ENCODE peak calls at places on chromosomes 3 and 15, in five cellular contexts. P is cardiac muscle cell, O is IMR-90, E is A549, B is fibroblast of villous mesenchyme. X is an unnamed sample.

GRCh38 chr3:152477422-152477821 is 208.7 kb downstream of the MBNL1 start:
- DNase-seq in P (no peak), B (no peak), E (no peak), O (peak), X (peak)

GRCh38 chr15:31457631-31458526 is 131.2 kb downstream of the KLF13 start:
- DNase-seq in P (no peak), E (peak), B (peak), O (peak), X (peak)

GRCh38 chr15:100295939-100296338 is 45.8 kb downstream of the ADAMTS17 start:
- DNase-seq in B (no peak), P (no peak), O (no peak), E (no peak), X (no peak)

GRCh38 chr15:96417760-96418130 is 87.2 kb downstream of the NR2F2 start:
- DNase-seq in O (no peak), P (no peak), E (no peak), B (no peak), X (no peak)

GRCh38 chr3:89586676-89587075 is 479.3 kb downstream of the EPHA3 start:
- DNase-seq in E (no peak), B (no peak), O (no peak), P (no peak), X (no peak)

GRCh38 chr3:127953092-127953491 is 38.1 kb downstream of the KBTBD12 start:
- DNase-seq in P (no peak), B (no peak), O (peak), E (no peak), X (no peak)

GRCh38 chr15:87354661-87355410 is 901.7 kb downstream of the NTRK3 start:
- DNase-seq in E (no peak), P (no peak), B (peak), O (peak), X (peak)

GRCh38 chr3:184635126-184635525 is 73.5 kb downstream of the EPHB3 start:
- DNase-seq in E (no peak), O (no peak), P (peak), B (no peak), X (no peak)

GRCh38 chr3:156416846-156417581 is 137.9 kb downstream of the SSR3 start:
- DNase-seq in O (no peak), B (peak), P (no peak), E (no peak), X (no peak)

GRCh38 chr3:163939926-163940325 is 1138.4 kb downstream of the SI start:
- DNase-seq in O (no peak), B (no peak), E (no peak), P (no peak), X (peak)

GRCh38 chr3:102885289-102885688 is 450.5 kb downstream of the ZPLD1 start:
- DNase-seq in B (no peak), E (no peak), P (no peak), O (no peak), X (no peak)

GRCh38 chr3:183492849-183493179 is 62.7 kb downstream of the KLHL6 start:
- DNase-seq in B (no peak), E (no peak), O (peak), P (no peak), X (no peak)

GRCh38 chr15:62999923-63000484 is 42.5 kb upstream of the TPM1 start:
- DNase-seq in P (no peak), E (no peak), B (no peak), O (no peak), X (no peak)

GRCh38 chr3:63798873-63799272 is 20.2 kb upstream of the C3orf49 start:
- DNase-seq in B (no peak), O (no peak), P (no peak), E (no peak), X (no peak)

GRCh38 chr15:38896652-38897051 is 332.0 kb upstream of the RASGRP1 start:
- DNase-seq in O (no peak), E (no peak), P (no peak), B (no peak), X (no peak)

GRCh38 chr15:34374816-34375215 is 7.8 kb upstream of the LPCAT4 start:
- DNase-seq in E (no peak), P (no peak), O (no peak), B (no peak), X (no peak)

GRCh38 chr3:38118421-38119247 is 18.3 kb downstream of the ACAA1 start:
- DNase-seq in P (no peak), O (no peak), E (no peak), B (no peak), X (no peak)

GRCh38 chr3:40899286-40899712 is 300.0 kb upstream of the CTNNB1 start:
- DNase-seq in P (no peak), O (no peak), B (no peak), E (peak), X (no peak)

GRCh38 chr3:353191-353739 is 156.7 kb downstream of the CHL1 start:
- DNase-seq in O (no peak), B (no peak), E (no peak), P (no peak), X (no peak)

GRCh38 chr3:34886443-34886842 is 752.9 kb upstream of the ARPP21 start:
- DNase-seq in E (no peak), B (no peak), P (no peak), O (no peak), X (no peak)

GRCh38 chr3:139939681-139940190 is 4.8 kb downstream of the CLSTN2 start:
- DNase-seq in E (no peak), B (no peak), O (no peak), P (no peak), X (no peak)

GRCh38 chr3:52053307-52054304 is 2.8 kb downstream of the DUSP7 start:
- DNase-seq in O (peak), P (no peak), E (no peak), B (peak), X (peak)

GRCh38 chr3:122427857-122428471 is 12.1 kb upstream of the WDR5B start:
- DNase-seq in E (no peak), B (no peak), O (no peak), P (no peak), X (peak)

GRCh38 chr15:99731336-99732267 is 1.6 kb downstream of the LYSMD4 start:
- DNase-seq in P (no peak), E (no peak), O (no peak), B (no peak), X (no peak)

GRCh38 chr15:74505837-74506514 is 35.0 kb upstream of the ARID3B start:
- DNase-seq in E (no peak), O (peak), B (no peak), P (no peak), X (peak)

GRCh38 chr3:99499235-99499798 is 139.1 kb upstream of the COL8A1 start:
- DNase-seq in O (peak), B (peak), E (peak), P (peak), X (peak)

GRCh38 chr15:85016275-85016674 is 34.6 kb downstream of the PDE8A start:
- DNase-seq in O (no peak), E (no peak), B (no peak), P (no peak), X (no peak)

GRCh38 chr3:114363554-114364202 is 69.8 kb downstream of the TIGIT start:
- DNase-seq in P (no peak), O (peak), E (peak), B (peak), X (peak)

GRCh38 chr15:41903782-41904181 is 9.9 kb upstream of the SPTBN5 start:
- DNase-seq in B (no peak), O (no peak), E (no peak), P (no peak), X (no peak)

GRCh38 chr3:9951962-9952805 is at the start of gene PRRT3:
- DNase-seq in O (peak), P (peak), B (no peak), E (peak), X (peak)

GRCh38 chr3:58824285-58824684 is 157.7 kb upstream of the FAM3D start:
- DNase-seq in B (peak), P (peak), O (peak), E (peak), X (peak)

GRCh38 chr3:98445949-98446406 is 17.0 kb upstream of the OR5K1 start:
- DNase-seq in O (no peak), E (no peak), B (no peak), P (no peak), X (no peak)

GRCh38 chr15:93088200-93088980 is 621 bp downstream of the RGMA start:
- DNase-seq in B (no peak), E (peak), P (peak), O (no peak), X (peak)

GRCh38 chr15:45710657-45711056 is 75.8 kb downstream of the SQOR start:
- DNase-seq in E (no peak), O (no peak), B (peak), P (peak), X (no peak)

GRCh38 chr15:48794697-48795134 is 16.2 kb downstream of the CEP152 start:
- DNase-seq in E (peak), P (no peak), O (peak), B (peak), X (peak)

GRCh38 chr3:87553058-87553457 is 276.7 kb upstream of the POU1F1 start:
- DNase-seq in B (no peak), O (no peak), P (no peak), E (no peak), X (no peak)

GRCh38 chr3:49120438-49121135 is at the start of gene USP19:
- DNase-seq in O (peak), E (peak), B (peak), P (peak), X (peak)

GRCh38 chr3:142595141-142595540 is 1.1 kb upstream of the PLS1 start:
- DNase-seq in O (no peak), P (no peak), B (peak), E (no peak), X (no peak)
- H3K4me3 ChIP-seq in O (no peak), P (peak), B (no peak), E (peak), X (no peak)

DNA sequence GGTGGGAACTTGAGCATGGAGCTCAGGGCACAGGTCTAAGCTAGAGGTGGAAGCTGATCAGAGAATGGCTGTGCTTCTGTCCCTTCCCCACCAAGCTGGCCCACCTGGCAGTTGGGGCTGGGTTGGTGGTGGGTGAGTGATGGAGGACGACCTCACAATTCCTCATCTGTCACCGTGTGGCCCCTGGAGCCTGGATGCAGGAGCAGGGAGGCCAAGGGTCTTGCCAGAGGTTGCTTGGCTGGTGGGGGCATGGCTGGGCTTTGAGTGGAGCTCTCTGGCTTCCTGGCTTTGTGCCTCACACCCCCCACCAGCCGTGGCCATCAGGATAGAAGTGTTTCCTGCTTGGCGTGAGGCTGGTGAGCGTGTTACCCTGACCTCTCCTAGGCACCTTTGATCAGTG is 36.0 kb downstream of the FBLN2 start:
- DNase-seq in O (no peak), E (no peak), B (no peak), P (no peak), X (no peak)
- TF ChIP-seq CTCF in O (no peak), E (no peak), B (no peak), P (no peak), X (no peak)

DNA sequence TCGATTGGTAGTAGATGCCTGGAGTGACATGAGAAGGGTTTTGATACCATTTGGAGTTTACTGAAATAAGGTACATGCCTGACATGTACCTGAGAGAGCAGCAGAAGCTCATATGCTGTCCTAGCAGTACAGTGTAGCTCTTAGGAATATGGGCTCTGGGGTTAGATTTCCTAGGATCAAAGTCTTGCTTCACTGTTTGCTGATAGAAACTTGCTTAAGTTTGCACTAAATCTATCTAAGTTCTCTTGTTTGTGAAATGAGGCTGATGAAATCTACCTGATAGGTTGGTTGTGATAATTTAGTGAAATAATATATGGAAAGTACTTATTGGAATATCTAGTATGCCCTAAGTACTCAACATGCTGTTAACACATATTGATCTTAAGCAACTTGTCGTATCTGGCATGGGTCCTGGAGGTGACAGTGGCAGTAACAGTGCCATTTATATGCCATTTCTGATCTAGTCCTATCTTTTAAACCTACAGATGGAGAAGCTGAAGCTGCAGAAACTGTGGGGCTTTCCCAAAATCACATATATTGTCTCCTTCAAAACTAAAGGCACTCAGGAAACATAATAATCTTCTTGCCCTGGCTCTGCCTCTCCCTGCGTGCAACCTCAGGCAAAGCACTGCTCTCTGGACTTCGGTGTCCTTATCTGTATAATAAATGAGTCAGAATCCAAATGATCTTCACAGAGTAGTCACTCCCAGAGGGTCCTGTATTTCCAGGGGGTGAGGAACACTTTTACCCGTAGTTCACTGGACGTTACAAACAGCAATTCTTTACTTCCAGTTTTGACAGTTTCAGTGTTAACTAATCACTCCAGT is 223.6 kb upstream of the SETMAR start:
- DNase-seq in E (no peak), B (no peak), O (no peak), P (no peak), X (no peak)
- H3K4me3 ChIP-seq in E (no peak), B (no peak), O (no peak), P (no peak), X (no peak)

GRCh38 chr3:15631426-15632211 is 30.1 kb downstream of the BTD start:
- DNase-seq in E (no peak), O (peak), B (no peak), P (no peak), X (no peak)
- TF ChIP-seq CTCF in E (no peak), O (no peak), B (no peak), P (no peak), X (no peak)

GRCh38 chr3:19342428-19342827 is 194.1 kb downstream of the KCNH8 start:
- DNase-seq in B (no peak), O (no peak), P (no peak), E (no peak), X (no peak)
- H3K4me3 ChIP-seq in B (no peak), O (no peak), P (no peak), E (no peak), X (no peak)

DNA sequence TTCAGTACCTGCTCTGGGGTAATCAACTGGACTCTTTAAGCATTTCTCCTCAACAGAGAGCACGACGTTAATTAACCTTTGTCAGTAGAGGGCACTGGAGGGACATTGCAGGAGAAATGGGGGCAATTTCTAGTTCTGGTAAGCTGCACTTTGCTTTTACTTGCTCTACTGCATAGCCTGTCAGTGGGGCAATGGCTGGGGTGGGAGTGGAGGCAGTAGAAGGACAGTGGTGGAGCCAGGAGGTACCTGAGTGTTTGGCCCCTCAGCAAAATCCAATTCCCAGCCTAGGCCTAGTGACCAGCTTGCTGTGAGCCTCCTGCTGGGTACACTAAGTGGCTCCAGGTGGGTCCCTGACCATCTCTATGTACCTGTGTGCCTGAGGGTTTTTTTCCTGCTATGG is 18.3 kb upstream of the MED12L start:
- DNase-seq in E (peak), P (no peak), O (no peak), B (peak), X (no peak)
- TF ChIP-seq CTCF in E (peak), P (peak), O (peak), B (peak), X (peak)

GRCh38 chr3:46701211-46701939 is at the start of gene TMIE:
- DNase-seq in P (no peak), E (no peak), O (no peak), B (no peak), X (no peak)
- H3K4me3 ChIP-seq in P (peak), E (peak), O (peak), B (no peak), X (no peak)

GRCh38 chr15:83653288-83653638 is 660 bp upstream of the ADAMTSL3 start:
- DNase-seq in B (no peak), O (no peak), E (no peak), P (no peak), X (no peak)

GRCh38 chr15:83652606-83653204 is 1.2 kb upstream of the ADAMTSL3 start:
- DNase-seq in B (no peak), O (no peak), P (no peak), E (no peak), X (no peak)

GRCh38 chr15:83655237-83655616 is 1.3 kb downstream of the ADAMTSL3 start:
- DNase-seq in P (no peak), B (no peak), E (no peak), O (no peak), X (no peak)

GRCh38 chr15:83654379-83655236 is 685 bp downstream of the ADAMTSL3 start:
- DNase-seq in P (peak), O (no peak), E (no peak), B (no peak), X (no peak)

DNA sequence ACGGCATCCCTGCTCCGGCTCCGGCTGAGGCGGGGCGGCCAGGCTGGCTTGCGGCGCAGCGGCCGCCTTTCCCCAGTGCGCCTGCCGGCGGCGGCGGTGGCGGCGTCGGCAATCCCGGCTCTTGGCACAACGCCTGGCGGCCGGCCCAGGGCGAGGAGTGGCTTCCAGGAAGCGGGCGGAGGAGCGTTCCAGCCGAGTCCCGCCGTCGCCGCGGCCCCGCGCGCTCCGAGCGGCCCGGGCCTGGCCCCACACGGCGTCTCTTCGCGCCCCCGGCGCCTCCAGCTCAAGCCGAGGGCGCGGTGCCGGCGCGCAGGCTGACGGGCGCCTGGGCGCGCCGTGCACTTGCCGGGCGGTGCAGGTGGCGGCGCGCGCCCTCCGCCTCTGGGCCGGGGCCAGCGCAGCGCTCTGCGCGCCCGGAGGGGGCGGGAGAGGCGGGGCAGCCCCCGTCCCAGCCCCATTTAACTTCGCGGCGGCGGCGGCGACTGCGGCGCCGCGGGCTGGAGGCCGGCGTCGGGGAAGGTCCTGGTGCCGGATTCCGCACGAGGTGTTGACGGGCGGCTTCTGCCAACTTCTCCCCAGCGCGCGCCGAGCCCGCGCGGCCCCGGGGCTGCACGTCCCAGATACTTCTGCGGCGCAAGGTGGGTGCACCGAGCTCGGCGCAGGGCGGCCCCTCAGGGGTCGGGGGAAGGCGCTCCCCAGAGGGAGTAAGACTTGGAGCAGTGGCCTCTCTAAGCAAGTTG is at the start of gene ADAMTSL3:
- DNase-seq in B (peak), P (peak), O (no peak), E (peak), X (peak)
- TF ChIP-seq CTCF in B (no peak), P (no peak), O (no peak), E (no peak), X (no peak)

DNA sequence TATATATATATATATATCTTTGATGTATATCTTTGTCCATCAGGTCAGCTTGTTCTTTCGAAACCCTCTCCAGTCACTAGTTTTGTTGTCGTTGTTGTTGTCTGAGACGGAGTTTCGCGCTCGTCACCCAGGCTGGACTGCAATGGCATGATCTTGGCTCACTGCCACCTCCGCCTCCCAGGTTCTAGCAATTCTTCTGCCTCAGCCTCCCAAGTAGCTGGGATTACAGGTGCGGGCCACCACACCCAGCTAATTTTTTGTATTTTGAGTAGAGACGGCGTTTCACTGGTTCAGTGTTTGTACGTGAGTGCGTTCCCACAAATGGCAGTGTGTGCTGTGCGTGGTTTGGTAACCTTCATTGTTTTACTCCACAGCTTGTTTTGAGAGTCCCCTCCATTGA is 51.7 kb downstream of the ZDHHC19 start:
- DNase-seq in O (no peak), B (no peak), E (no peak), P (no peak), X (no peak)
- H3K4me3 ChIP-seq in O (no peak), B (no peak), E (no peak), P (no peak), X (no peak)

X was measured in fibroblast of the aortic adventitia.